ENCODE peak calls at places on chromosomes 5 and 9, in ten cellular contexts. D, B, Q, I, P, X, K, Z, M and O are unnamed samples.

GRCh38 chr5:12316812-12317211 is 412.6 kb upstream of the CTNND2 start:
- DNase-seq in D (no peak), B (no peak), Q (no peak), I (no peak), P (no peak), X (peak), K (no peak), Z (no peak), M (no peak), O (no peak)

GRCh38 chr9:98708933-98709911 is at the start of gene GABBR2:
- DNase-seq in D (no peak), B (no peak), Q (no peak), I (no peak), P (no peak), X (no peak), K (no peak), Z (no peak), M (no peak), O (no peak)

GRCh38 chr9:24413651-24414050 is 132.0 kb downstream of the IZUMO3 start:
- DNase-seq in D (peak), B (no peak), Q (no peak), I (no peak), P (no peak), X (peak), K (no peak), Z (no peak), M (no peak), O (no peak)

GRCh38 chr5:106106384-106106783 is 1564.4 kb downstream of the EFNA5 start:
- DNase-seq in D (no peak), B (no peak), Q (no peak), I (no peak), P (no peak), X (no peak), K (no peak), Z (no peak), M (no peak), O (no peak)

GRCh38 chr5:43041131-43041668 is 1.1 kb upstream of the ANXA2R start:
- DNase-seq in D (no peak), B (no peak), Q (no peak), I (peak), P (peak), X (no peak), K (no peak), Z (no peak), M (peak), O (no peak)

GRCh38 chr9:129553277-129553676 is 67.6 kb downstream of the C9orf50 start:
- DNase-seq in D (no peak), B (no peak), Q (no peak), I (no peak), P (no peak), X (no peak), K (no peak), Z (no peak), M (peak), O (no peak)

GRCh38 chr9:104177003-104177611 is 83.0 kb downstream of the SMC2 start:
- DNase-seq in D (peak), B (no peak), Q (no peak), I (no peak), P (no peak), X (peak), K (no peak), Z (peak), M (no peak), O (no peak)

GRCh38 chr9:18806277-18806676 is 226.7 kb downstream of the SAXO1 start:
- DNase-seq in D (no peak), B (no peak), Q (no peak), I (no peak), P (no peak), X (no peak), K (no peak), Z (no peak), M (no peak), O (no peak)

GRCh38 chr5:138033275-138033808 is 463 bp upstream of the FAM13B start:
- DNase-seq in D (peak), B (no peak), Q (no peak), I (no peak), P (no peak), X (no peak), K (no peak), Z (no peak), M (no peak), O (no peak)

GRCh38 chr5:102971693-102972293 is 148.1 kb downstream of the GIN1 start:
- DNase-seq in D (peak), B (peak), Q (peak), I (no peak), P (no peak), X (peak), K (no peak), Z (peak), M (no peak), O (peak)

GRCh38 chr5:171847026-171847425 is 61.4 kb downstream of the SMIM23 start:
- DNase-seq in D (no peak), B (no peak), Q (no peak), I (no peak), P (no peak), X (no peak), K (no peak), Z (no peak), M (no peak), O (no peak)

GRCh38 chr5:171848487-171848886 is 62.9 kb downstream of the SMIM23 start:
- DNase-seq in D (no peak), B (no peak), Q (no peak), I (no peak), P (no peak), X (no peak), K (no peak), Z (no peak), M (no peak), O (no peak)

GRCh38 chr5:171848006-171848405 is 62.4 kb downstream of the SMIM23 start:
- DNase-seq in D (no peak), B (no peak), Q (no peak), I (no peak), P (no peak), X (no peak), K (no peak), Z (no peak), M (no peak), O (no peak)

GRCh38 chr5:171845040-171845439 is 59.4 kb downstream of the SMIM23 start:
- DNase-seq in D (no peak), B (no peak), Q (no peak), I (no peak), P (no peak), X (no peak), K (no peak), Z (no peak), M (no peak), O (no peak)

GRCh38 chr5:171845857-171846785 is 60.5 kb downstream of the SMIM23 start:
- DNase-seq in D (no peak), B (no peak), Q (no peak), I (no peak), P (no peak), X (peak), K (no peak), Z (no peak), M (no peak), O (no peak)
- TF ChIP-seq CTCF in D (peak), B (peak), Q (no peak), I (no peak), P (no peak), X (no peak), K (no peak), Z (no peak), M (no peak), O (peak)

GRCh38 chr5:87536365-87536764 is 123.6 kb upstream of the CCNH start:
- DNase-seq in D (no peak), B (no peak), Q (no peak), I (no peak), P (no peak), X (no peak), K (no peak), Z (no peak), M (no peak), O (no peak)

GRCh38 chr5:87541668-87542067 is 128.9 kb upstream of the CCNH start:
- DNase-seq in D (no peak), B (no peak), Q (no peak), I (no peak), P (no peak), X (no peak), K (no peak), Z (no peak), M (no peak), O (no peak)

GRCh38 chr5:87539839-87540238 is 127.1 kb upstream of the CCNH start:
- DNase-seq in D (no peak), B (no peak), Q (no peak), I (no peak), P (no peak), X (no peak), K (no peak), Z (no peak), M (no peak), O (no peak)

GRCh38 chr5:87541033-87541432 is 128.3 kb upstream of the CCNH start:
- DNase-seq in D (peak), B (no peak), Q (no peak), I (peak), P (no peak), X (peak), K (peak), Z (peak), M (peak), O (peak)
- TF ChIP-seq CTCF in D (peak), B (no peak), Q (no peak), I (no peak), P (no peak), X (no peak), K (no peak), Z (no peak), M (no peak), O (peak)

DNA sequence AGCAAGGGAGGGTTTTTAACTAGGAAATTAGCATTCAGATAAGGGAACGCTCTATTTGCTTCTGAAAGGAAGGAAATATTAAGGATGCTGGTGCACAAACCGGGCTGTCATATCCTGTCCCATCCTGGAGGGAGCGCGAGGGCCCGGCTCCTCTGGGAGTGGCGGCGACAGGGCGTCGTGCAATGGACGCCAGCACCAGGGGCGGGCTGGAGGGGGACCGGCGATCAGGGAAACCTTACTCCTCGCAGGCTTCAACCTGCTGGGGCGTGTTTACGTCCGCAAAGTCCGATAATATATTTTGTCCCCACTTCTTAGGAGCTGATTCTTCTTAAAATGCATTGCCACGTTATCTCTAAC is 197.1 kb upstream of the TBCA start:
- DNase-seq in D (no peak), B (no peak), Q (no peak), I (peak), P (no peak), X (no peak), K (no peak), Z (no peak), M (no peak), O (no peak)
- TF ChIP-seq CTCF in D (peak), B (no peak), Q (no peak), I (no peak), P (no peak), X (peak), K (no peak), Z (no peak), M (no peak), O (no peak)

GRCh38 chr9:36843964-36844363 is 190.1 kb downstream of the PAX5 start:
- DNase-seq in D (peak), B (no peak), Q (no peak), I (no peak), P (no peak), X (no peak), K (no peak), Z (no peak), M (no peak), O (no peak)

GRCh38 chr9:36839131-36839885 is 194.8 kb downstream of the PAX5 start:
- DNase-seq in D (no peak), B (no peak), Q (no peak), I (no peak), P (no peak), X (no peak), K (no peak), Z (no peak), M (no peak), O (no peak)

GRCh38 chr9:36837431-36838405 is 196.3 kb downstream of the PAX5 start:
- DNase-seq in D (no peak), B (no peak), Q (no peak), I (no peak), P (no peak), X (no peak), K (no peak), Z (no peak), M (no peak), O (no peak)

GRCh38 chr9:36842560-36843530 is 191.2 kb downstream of the PAX5 start:
- DNase-seq in D (no peak), B (no peak), Q (no peak), I (no peak), P (no peak), X (no peak), K (no peak), Z (no peak), M (no peak), O (no peak)

GRCh38 chr9:36840895-36841536 is 193.1 kb downstream of the PAX5 start:
- DNase-seq in D (no peak), B (no peak), Q (no peak), I (no peak), P (no peak), X (no peak), K (no peak), Z (no peak), M (no peak), O (no peak)
- TF ChIP-seq CTCF in D (no peak), B (no peak), Q (no peak), I (no peak), P (no peak), X (no peak), K (no peak), Z (no peak), M (no peak), O (no peak)